ENCODE peak calls at places on chromosomes 11 and 22, in nine cellular contexts. Y is IMR-90, G is HepG2, C is adrenal gland, O is right lobe of liver, J is HCT116, U is endothelial cell of umbilical vein, L is gastrocnemius medialis, V is sigmoid colon. H is an unnamed sample.

GRCh38 chr11:199782-200181 is 6.9 kb downstream of the SCGB1C1 start:
- DNase-seq in V (peak), U (no peak), J (no peak), L (no peak), O (no peak), Y (no peak), C (no peak), G (no peak), H (no peak)

GRCh38 chr11:27385245-27385644 is 22.2 kb upstream of the CCDC34 start:
- DNase-seq in Y (peak), L (no peak), U (peak), C (peak), J (no peak), O (no peak), V (no peak), G (no peak), H (no peak)

GRCh38 chr11:115180272-115180671 is 323.9 kb downstream of the CADM1 start:
- DNase-seq in L (no peak), O (no peak), C (no peak), Y (no peak), J (no peak), G (no peak), V (no peak), U (no peak), H (no peak)

GRCh38 chr11:27718853-27719574 is 18.8 kb upstream of the BDNF start:
- DNase-seq in C (peak), U (peak), Y (peak), L (no peak), O (peak), G (no peak), V (no peak), J (no peak), H (no peak)

GRCh38 chr11:9600651-9601040 is 27.2 kb downstream of the WEE1 start:
- DNase-seq in C (no peak), L (no peak), Y (peak), J (peak), U (no peak), O (no peak), V (no peak), G (no peak), H (no peak)

GRCh38 chr11:10498022-10498400 is 42.9 kb downstream of the AMPD3 start:
- DNase-seq in L (no peak), U (no peak), V (peak), G (no peak), Y (no peak), C (peak), O (no peak), J (no peak), H (no peak)

GRCh38 chr11:17154409-17155159 is 53.2 kb downstream of the PIK3C2A start:
- DNase-seq in L (no peak), O (no peak), C (no peak), Y (no peak), J (no peak), U (no peak), G (no peak), V (no peak), H (no peak)

GRCh38 chr11:96426356-96427103 is 36.7 kb downstream of the JRKL start:
- DNase-seq in O (no peak), V (no peak), L (no peak), Y (peak), G (peak), C (no peak), U (peak), J (peak), H (peak)

GRCh38 chr22:22210375-22210774 is 34.2 kb upstream of the VPREB1 start:
- DNase-seq in G (no peak), J (peak), L (no peak), C (no peak), Y (peak), O (no peak), V (no peak), U (peak), H (no peak)

GRCh38 chr11:116194156-116194904 is 578.5 kb downstream of the BUD13 start:
- DNase-seq in U (no peak), C (no peak), V (no peak), L (no peak), O (no peak), J (no peak), Y (no peak), G (no peak), H (no peak)

GRCh38 chr11:16856022-16856471 is 117.6 kb downstream of the C11orf58 start:
- DNase-seq in C (no peak), J (no peak), O (no peak), V (no peak), G (no peak), L (peak), Y (no peak), U (no peak), H (no peak)

GRCh38 chr22:49012695-49013094 is 815.0 kb downstream of the BRD1 start:
- DNase-seq in J (no peak), V (no peak), L (no peak), U (no peak), G (no peak), Y (no peak), C (no peak), O (no peak), H (no peak)

GRCh38 chr11:6096417-6096816 is 11.1 kb upstream of the OR56B4 start:
- DNase-seq in L (no peak), C (no peak), Y (peak), U (peak), G (no peak), J (no peak), V (no peak), O (no peak), H (no peak)

GRCh38 chr22:19472233-19472632 is 6.8 kb downstream of the UFD1 start:
- DNase-seq in L (no peak), U (no peak), Y (no peak), J (no peak), V (no peak), C (no peak), G (no peak), O (no peak), H (no peak)

GRCh38 chr11:125494601-125494986 is 1.5 kb downstream of the FEZ1 start:
- DNase-seq in L (no peak), V (no peak), G (no peak), Y (peak), J (no peak), U (no peak), C (no peak), O (no peak), H (no peak)

GRCh38 chr11:74612877-74613276 is 20.5 kb downstream of the POLD3 start:
- DNase-seq in G (no peak), Y (peak), O (no peak), C (no peak), V (no peak), J (no peak), L (no peak), U (no peak), H (no peak)

GRCh38 chr11:6746086-6746618 is 25.6 kb downstream of the OR2AG2 start:
- DNase-seq in O (peak), U (peak), J (no peak), V (no peak), Y (no peak), C (no peak), G (no peak), L (no peak), H (no peak)

GRCh38 chr11:104159356-104159755 is 4.6 kb downstream of the PDGFD start:
- DNase-seq in V (no peak), U (no peak), J (no peak), C (no peak), O (no peak), G (no peak), L (no peak), Y (peak), H (no peak)

DNA sequence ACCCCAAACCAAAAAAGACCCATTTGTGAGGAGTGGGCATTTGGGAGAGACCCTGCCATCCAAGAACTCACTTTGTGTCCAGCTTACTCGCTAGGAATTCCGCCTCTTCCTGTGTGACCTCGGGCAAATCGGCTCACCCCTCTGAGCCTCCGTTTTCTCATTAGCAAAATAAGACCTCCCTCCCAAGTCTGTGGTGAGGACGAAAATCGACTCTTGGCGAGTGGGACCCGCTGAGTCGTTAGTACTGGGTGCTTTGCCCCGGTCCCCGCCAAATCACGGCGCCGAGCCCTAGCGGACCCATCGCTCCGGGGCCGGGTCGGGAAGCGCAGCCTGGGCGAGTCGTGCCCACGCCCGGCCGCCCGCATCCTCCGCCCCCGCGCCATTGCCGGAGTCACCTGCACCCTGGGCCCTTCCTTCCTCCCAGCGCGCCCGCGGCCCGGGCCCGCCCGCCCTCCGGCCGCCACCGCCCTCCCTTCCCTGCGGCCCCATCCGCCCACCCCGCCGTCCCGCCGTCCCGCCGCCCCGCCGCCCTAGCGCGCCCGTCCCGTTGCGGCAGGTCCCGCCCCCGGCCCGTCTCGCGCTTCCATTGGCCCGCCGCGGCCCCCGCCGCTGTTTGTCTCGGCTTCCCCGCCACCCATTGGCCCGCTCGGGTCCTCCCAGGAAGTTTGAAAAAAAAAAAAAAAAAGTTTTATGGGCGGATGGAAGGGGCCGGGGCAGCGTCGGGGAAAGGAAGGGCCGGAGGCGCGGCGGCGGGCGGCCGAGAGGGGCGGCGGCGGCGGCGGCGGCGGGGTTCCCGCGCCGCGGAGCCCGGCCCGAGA is 48.9 kb downstream of the TRIOBP start:
- DNase-seq in V (peak), U (peak), O (peak), G (peak), Y (peak), J (no peak), L (peak), C (peak), H (peak)
- TF ChIP-seq POLR2A in V (no peak), U (peak), O (peak), G (no peak), Y (peak), J (no peak), L (peak), C (peak), H (peak)

DNA sequence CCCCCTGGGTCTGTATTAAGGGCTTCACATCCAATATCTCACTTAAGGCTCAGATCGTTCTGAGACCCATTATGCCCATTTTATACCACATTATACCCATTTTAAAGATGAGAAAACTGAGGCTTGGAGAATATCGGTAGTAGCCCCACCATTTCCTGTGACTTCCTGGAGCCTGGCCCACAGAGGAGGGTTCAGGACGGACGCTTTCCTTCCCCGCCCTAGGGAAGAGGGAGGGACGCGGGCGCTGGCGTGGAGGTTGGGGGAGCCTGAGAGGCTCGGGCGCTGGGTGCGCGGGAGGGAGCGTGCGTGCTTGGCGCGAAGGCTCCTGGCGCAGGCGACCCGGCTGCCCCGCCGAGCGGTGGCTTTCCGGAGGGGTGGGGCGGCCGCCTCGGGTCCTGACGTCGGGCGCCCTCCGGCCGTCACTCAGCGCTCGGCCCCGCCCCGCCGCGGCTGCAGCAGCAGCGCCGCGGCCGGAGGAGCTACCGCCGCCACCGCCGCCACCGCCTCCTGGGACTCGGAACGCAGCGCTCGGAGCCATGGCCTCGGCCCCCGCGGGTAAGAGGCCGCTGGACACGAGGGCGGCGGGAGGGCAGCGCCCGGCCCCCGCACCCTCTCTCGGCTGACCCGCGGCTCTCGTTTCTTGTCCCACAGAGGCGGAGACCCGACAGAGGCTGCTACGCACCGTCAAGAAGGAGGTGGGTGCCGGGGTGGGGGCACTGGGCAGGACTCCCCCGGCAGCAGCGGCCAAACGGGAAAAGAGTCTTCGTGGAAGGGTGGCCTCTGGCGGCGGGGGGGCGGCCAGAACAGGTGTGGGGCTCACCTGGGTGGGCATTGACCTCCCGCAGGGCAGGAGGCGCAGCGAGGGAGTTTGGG is at the start of gene SGSM1:
- DNase-seq in C (peak), Y (peak), U (peak), O (peak), L (peak), V (peak), G (peak), J (peak), H (peak)
- TF ChIP-seq POLR2A in C (peak), Y (no peak), U (no peak), O (no peak), L (peak), V (no peak), G (no peak), J (peak), H (peak)

DNA sequence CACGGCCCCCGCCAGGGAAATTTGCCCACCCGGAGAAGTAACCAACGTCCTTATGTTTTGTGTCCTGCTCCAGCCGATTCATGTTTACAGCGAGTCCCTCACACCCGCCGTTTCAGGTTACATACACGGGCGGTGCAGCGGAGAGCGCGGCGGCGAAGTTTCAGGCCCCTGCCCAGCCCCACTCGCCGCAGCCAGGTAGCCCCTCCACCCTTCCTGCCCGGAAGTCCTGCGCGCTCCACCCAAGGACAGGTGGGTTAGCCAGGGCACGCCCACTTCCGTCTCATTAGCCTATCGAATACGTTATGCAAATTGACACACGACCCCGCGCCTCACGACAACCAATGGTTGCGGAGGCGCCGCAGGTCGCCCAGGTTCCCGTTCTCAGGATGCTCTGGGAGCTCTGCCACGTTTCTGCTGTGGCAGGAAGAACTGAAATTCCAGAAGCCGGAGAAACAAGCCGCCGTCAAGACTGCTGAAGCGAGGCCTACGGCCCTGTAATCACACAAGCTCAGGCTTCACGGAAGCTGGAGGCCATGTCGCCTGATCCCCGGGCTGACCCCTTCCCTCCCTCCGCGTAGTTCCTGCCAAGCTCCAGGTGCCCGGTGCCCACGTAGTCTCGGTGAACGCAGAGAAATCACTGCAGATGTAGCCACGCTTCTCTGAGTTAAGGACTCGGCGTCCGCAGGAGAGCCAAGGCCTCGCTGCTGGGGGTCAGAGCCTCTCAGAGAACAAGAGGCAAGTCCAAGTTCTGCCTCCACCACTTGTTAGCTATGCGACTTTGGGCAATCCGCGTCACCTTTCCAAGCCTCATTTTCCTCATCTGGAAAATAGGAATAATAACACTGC is 22.4 kb upstream of the MYH9 start:
- DNase-seq in L (peak), O (peak), V (peak), Y (no peak), U (peak), C (peak), J (peak), G (peak), H (peak)
- TF ChIP-seq POLR2A in L (peak), O (peak), V (no peak), Y (no peak), U (no peak), C (peak), J (peak), G (peak), H (no peak)

GRCh38 chr22:42747701-42748513 is 27.2 kb upstream of the A4GALT start:
- DNase-seq in J (no peak), O (no peak), G (peak), C (no peak), U (peak), Y (peak), L (no peak), V (no peak), H (no peak)
- TF ChIP-seq POLR2A in J (no peak), O (no peak), G (no peak), C (peak), U (no peak), Y (no peak), L (no peak), V (no peak), H (no peak)